ENCODE peak calls at places on chromosomes 13 and 19, in seven cellular contexts. One of them, this sample, is unnamed.
A peak's percentile ranks its signal among the peaks of the same experiment; 100 is the strongest.

GRCh38 chr13:47008318-47008717 is 111.5 kb upstream of the HTR2A start:
- DNase-seq in CD8-positive, alpha-beta T cell: no peak
- DNase-seq in tibial artery: no peak
- DNase-seq in fibroblast of lung: no peak
- DNase-seq in GM23338: no peak
- DNase-seq in PC-3: no peak
- DNase-seq in body of pancreas: no peak
- DNase-seq in this sample: no peak

GRCh38 chr13:59319276-59319675 is 844.5 kb downstream of the DIAPH3 start:
- DNase-seq in CD8-positive, alpha-beta T cell: no peak
- DNase-seq in fibroblast of lung: no peak
- DNase-seq in GM23338: no peak
- DNase-seq in PC-3: no peak
- DNase-seq in body of pancreas: no peak
- DNase-seq in tibial artery: no peak
- DNase-seq in this sample: no peak

GRCh38 chr19:42596391-42597071 is 1.8 kb upstream of the CEACAM8 start:
- DNase-seq in PC-3: peak; percentile 24
- DNase-seq in body of pancreas: peak; percentile 18
- DNase-seq in CD8-positive, alpha-beta T cell: peak; percentile 25
- DNase-seq in tibial artery: no peak
- DNase-seq in GM23338: peak; percentile 60
- DNase-seq in fibroblast of lung: peak; percentile 7
- DNase-seq in this sample: no peak

GRCh38 chr13:40971321-40971720 is 47.8 kb downstream of the ELF1 start:
- DNase-seq in fibroblast of lung: no peak
- DNase-seq in tibial artery: no peak
- DNase-seq in body of pancreas: no peak
- DNase-seq in CD8-positive, alpha-beta T cell: no peak
- DNase-seq in GM23338: no peak
- DNase-seq in PC-3: no peak
- DNase-seq in this sample: no peak

GRCh38 chr19:55245236-55245904 is 13.4 kb downstream of the PPP6R1 start:
- DNase-seq in fibroblast of lung: no peak
- DNase-seq in body of pancreas: no peak
- DNase-seq in CD8-positive, alpha-beta T cell: no peak
- DNase-seq in tibial artery: no peak
- DNase-seq in GM23338: no peak
- DNase-seq in PC-3: no peak
- DNase-seq in this sample: no peak

GRCh38 chr13:95146486-95146885 is 154.8 kb downstream of the ABCC4 start:
- DNase-seq in body of pancreas: no peak
- DNase-seq in tibial artery: no peak
- DNase-seq in CD8-positive, alpha-beta T cell: no peak
- DNase-seq in PC-3: no peak
- DNase-seq in GM23338: no peak
- DNase-seq in fibroblast of lung: no peak
- DNase-seq in this sample: no peak

GRCh38 chr13:63351533-63351932 is 1935.9 kb upstream of the PCDH20 start:
- DNase-seq in tibial artery: no peak
- DNase-seq in PC-3: no peak
- DNase-seq in body of pancreas: no peak
- DNase-seq in fibroblast of lung: peak; percentile 43
- DNase-seq in CD8-positive, alpha-beta T cell: no peak
- DNase-seq in GM23338: no peak
- DNase-seq in this sample: no peak

GRCh38 chr13:111541752-111542529 is 221.5 kb downstream of the TEX29 start:
- DNase-seq in CD8-positive, alpha-beta T cell: no peak
- DNase-seq in fibroblast of lung: no peak
- DNase-seq in body of pancreas: no peak
- DNase-seq in tibial artery: no peak
- DNase-seq in GM23338: no peak
- DNase-seq in PC-3: no peak
- DNase-seq in this sample: no peak

GRCh38 chr13:106372199-106373160 is 163.0 kb downstream of the EFNB2 start:
- DNase-seq in tibial artery: no peak
- DNase-seq in CD8-positive, alpha-beta T cell: no peak
- DNase-seq in body of pancreas: no peak
- DNase-seq in PC-3: no peak
- DNase-seq in fibroblast of lung: peak; percentile 30
- DNase-seq in GM23338: no peak
- DNase-seq in this sample: peak; percentile 63

GRCh38 chr19:6671960-6672359 is 2.0 kb upstream of the TNFSF14 start:
- DNase-seq in tibial artery: no peak
- DNase-seq in fibroblast of lung: no peak
- DNase-seq in PC-3: no peak
- DNase-seq in GM23338: no peak
- DNase-seq in CD8-positive, alpha-beta T cell: no peak
- DNase-seq in body of pancreas: no peak
- DNase-seq in this sample: no peak

GRCh38 chr13:106961219-106961618 is 393.3 kb upstream of the ARGLU1 start:
- DNase-seq in CD8-positive, alpha-beta T cell: no peak
- DNase-seq in body of pancreas: no peak
- DNase-seq in tibial artery: no peak
- DNase-seq in fibroblast of lung: no peak
- DNase-seq in GM23338: no peak
- DNase-seq in PC-3: no peak
- DNase-seq in this sample: no peak

GRCh38 chr13:91406619-91407018 is 8.2 kb downstream of the GPC5 start:
- DNase-seq in tibial artery: no peak
- DNase-seq in CD8-positive, alpha-beta T cell: no peak
- DNase-seq in GM23338: peak; percentile 90
- DNase-seq in body of pancreas: peak; percentile 15
- DNase-seq in PC-3: peak; percentile 47
- DNase-seq in fibroblast of lung: peak; percentile 39
- DNase-seq in this sample: peak; percentile 37

GRCh38 chr19:45815501-45816216 is 551 bp upstream of the RSPH6A start:
- DNase-seq in CD8-positive, alpha-beta T cell: no peak
- DNase-seq in GM23338: peak; percentile 95
- DNase-seq in PC-3: no peak
- DNase-seq in fibroblast of lung: no peak
- DNase-seq in body of pancreas: no peak
- DNase-seq in tibial artery: no peak
- DNase-seq in this sample: no peak

GRCh38 chr13:112901951-112902651 is 66.9 kb upstream of the MCF2L start:
- DNase-seq in PC-3: no peak
- DNase-seq in tibial artery: no peak
- DNase-seq in GM23338: no peak
- DNase-seq in fibroblast of lung: peak; percentile 4
- DNase-seq in body of pancreas: peak; percentile 80
- DNase-seq in CD8-positive, alpha-beta T cell: no peak
- DNase-seq in this sample: no peak

GRCh38 chr13:48070942-48071341 is 24.0 kb downstream of the MED4 start:
- DNase-seq in body of pancreas: no peak
- DNase-seq in tibial artery: no peak
- DNase-seq in GM23338: no peak
- DNase-seq in fibroblast of lung: no peak
- DNase-seq in CD8-positive, alpha-beta T cell: no peak
- DNase-seq in PC-3: no peak
- DNase-seq in this sample: no peak

GRCh38 chr13:48068952-48069351 is 26.0 kb downstream of the MED4 start:
- DNase-seq in CD8-positive, alpha-beta T cell: no peak
- DNase-seq in body of pancreas: no peak
- DNase-seq in tibial artery: no peak
- DNase-seq in GM23338: peak; percentile 9
- DNase-seq in fibroblast of lung: peak; percentile 5
- DNase-seq in PC-3: no peak
- DNase-seq in this sample: no peak

GRCh38 chr13:48068036-48068435 is 26.9 kb downstream of the MED4 start:
- DNase-seq in GM23338: no peak
- DNase-seq in tibial artery: no peak
- DNase-seq in fibroblast of lung: no peak
- DNase-seq in PC-3: no peak
- DNase-seq in CD8-positive, alpha-beta T cell: no peak
- DNase-seq in body of pancreas: no peak
- DNase-seq in this sample: no peak

GRCh38 chr13:48072304-48072703 is 22.6 kb downstream of the MED4 start:
- DNase-seq in body of pancreas: no peak
- DNase-seq in fibroblast of lung: no peak
- DNase-seq in PC-3: no peak
- DNase-seq in tibial artery: no peak
- DNase-seq in CD8-positive, alpha-beta T cell: no peak
- DNase-seq in GM23338: no peak
- DNase-seq in this sample: no peak

DNA sequence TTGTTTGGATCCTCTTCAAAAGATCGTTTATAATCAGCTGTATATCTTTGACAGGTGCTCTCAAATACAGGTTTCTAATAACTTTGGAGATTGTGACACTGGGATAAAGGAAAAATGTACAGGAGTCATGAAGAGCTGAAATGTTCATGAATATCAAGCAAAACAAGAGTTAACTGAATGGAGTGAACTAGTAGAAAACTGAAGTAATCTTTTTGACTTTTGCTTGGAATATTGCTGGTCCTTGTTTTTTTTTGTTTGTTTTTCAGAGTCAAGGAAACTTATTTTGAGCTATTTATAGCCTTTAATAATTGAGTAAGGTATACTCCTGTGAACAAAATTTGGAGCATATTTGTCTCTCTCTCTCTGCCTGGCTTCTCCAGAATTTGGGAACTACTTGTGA is 25.3 kb downstream of the MED4 start:
- DNase-seq in GM23338: no peak
- DNase-seq in PC-3: no peak
- DNase-seq in body of pancreas: no peak
- DNase-seq in fibroblast of lung: no peak
- DNase-seq in CD8-positive, alpha-beta T cell: no peak
- DNase-seq in tibial artery: no peak
- DNase-seq in this sample: no peak
- H3K36me3 ChIP-seq in GM23338: peaks cover 75% of the 10 kb centered on the region
- H3K36me3 ChIP-seq in PC-3: peaks cover 76% of the 10 kb centered on the region
- H3K36me3 ChIP-seq in body of pancreas: peaks cover 19% of the 10 kb centered on the region
- H3K36me3 ChIP-seq in fibroblast of lung: peaks cover 6% of the 10 kb centered on the region
- H3K36me3 ChIP-seq in CD8-positive, alpha-beta T cell: peaks cover 32% of the 10 kb centered on the region
- H3K36me3 ChIP-seq in tibial artery: peaks cover 76% of the 10 kb centered on the region
- H3K36me3 ChIP-seq in this sample: peaks cover 44% of the 10 kb centered on the region

DNA sequence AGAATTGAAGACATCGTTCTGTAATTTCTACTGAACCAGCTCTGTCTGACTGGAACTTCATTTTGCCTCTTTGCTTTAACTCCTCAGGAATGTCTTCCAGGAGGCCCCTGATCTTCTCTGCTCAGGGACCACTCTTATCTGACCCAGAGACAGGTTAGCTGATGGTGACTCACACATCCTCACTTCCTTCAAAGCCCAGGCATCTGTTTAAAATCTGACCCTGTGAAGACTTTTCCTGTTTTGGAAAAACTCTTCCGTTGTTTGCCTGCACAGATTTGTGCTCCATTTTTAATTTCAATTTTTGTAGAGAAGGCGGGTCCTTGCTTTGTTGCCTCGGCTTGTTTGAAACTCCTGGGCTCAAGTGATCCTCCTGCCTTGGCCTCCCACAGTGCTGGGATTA is 1.6 kb downstream of the ARL11 start:
- DNase-seq in PC-3: no peak
- DNase-seq in fibroblast of lung: no peak
- DNase-seq in GM23338: no peak
- DNase-seq in tibial artery: no peak
- DNase-seq in body of pancreas: no peak
- DNase-seq in CD8-positive, alpha-beta T cell: no peak
- DNase-seq in this sample: no peak
- H3K36me3 ChIP-seq in PC-3: no peaks in the 10 kb centered on the region
- H3K36me3 ChIP-seq in fibroblast of lung: no peaks in the 10 kb centered on the region
- H3K36me3 ChIP-seq in GM23338: no peaks in the 10 kb centered on the region
- H3K36me3 ChIP-seq in tibial artery: no peaks in the 10 kb centered on the region
- H3K36me3 ChIP-seq in body of pancreas: no peaks in the 10 kb centered on the region
- H3K36me3 ChIP-seq in CD8-positive, alpha-beta T cell: no peaks in the 10 kb centered on the region
- H3K36me3 ChIP-seq in this sample: no peaks in the 10 kb centered on the region

DNA sequence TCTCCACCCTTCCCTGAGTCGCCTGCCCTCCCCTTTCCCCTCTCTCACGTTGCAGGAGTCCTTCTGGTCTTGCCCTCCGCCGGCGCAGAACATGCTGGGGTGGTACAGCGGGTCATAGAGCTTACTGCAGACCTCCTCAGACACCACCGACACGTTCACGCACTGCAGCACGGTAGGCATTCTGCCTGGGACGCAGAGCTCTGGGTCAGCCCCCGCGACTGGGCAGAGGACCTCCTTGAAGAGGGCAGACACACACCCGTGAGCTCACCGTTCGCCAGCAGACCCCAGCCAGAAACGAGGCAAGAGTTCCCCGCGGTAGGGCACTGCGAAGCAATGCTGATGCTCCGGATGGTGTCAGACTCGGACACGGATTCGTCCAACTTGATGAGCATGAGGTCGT is 2.9 kb downstream of the KLK4 start:
- DNase-seq in PC-3: no peak
- DNase-seq in CD8-positive, alpha-beta T cell: no peak
- DNase-seq in body of pancreas: no peak
- DNase-seq in fibroblast of lung: no peak
- DNase-seq in GM23338: no peak
- DNase-seq in tibial artery: no peak
- DNase-seq in this sample: no peak
- H3K36me3 ChIP-seq in PC-3: no peaks in the 10 kb centered on the region
- H3K36me3 ChIP-seq in CD8-positive, alpha-beta T cell: no peaks in the 10 kb centered on the region
- H3K36me3 ChIP-seq in body of pancreas: no peaks in the 10 kb centered on the region
- H3K36me3 ChIP-seq in fibroblast of lung: no peaks in the 10 kb centered on the region
- H3K36me3 ChIP-seq in GM23338: no peaks in the 10 kb centered on the region
- H3K36me3 ChIP-seq in tibial artery: no peaks in the 10 kb centered on the region
- H3K36me3 ChIP-seq in this sample: no peaks in the 10 kb centered on the region

GRCh38 chr19:2135474-2136402 is 15.6 kb downstream of the AP3D1 start:
- DNase-seq in GM23338: no peak
- DNase-seq in fibroblast of lung: no peak
- DNase-seq in body of pancreas: no peak
- DNase-seq in tibial artery: no peak
- DNase-seq in PC-3: no peak
- DNase-seq in CD8-positive, alpha-beta T cell: no peak
- DNase-seq in this sample: no peak

GRCh38 chr19:2139385-2140192 is 11.8 kb downstream of the AP3D1 start:
- DNase-seq in GM23338: no peak
- DNase-seq in PC-3: no peak
- DNase-seq in tibial artery: no peak
- DNase-seq in fibroblast of lung: no peak
- DNase-seq in body of pancreas: no peak
- DNase-seq in CD8-positive, alpha-beta T cell: no peak
- DNase-seq in this sample: no peak

GRCh38 chr19:2138061-2138728 is 13.2 kb downstream of the AP3D1 start:
- DNase-seq in fibroblast of lung: no peak
- DNase-seq in tibial artery: no peak
- DNase-seq in GM23338: no peak
- DNase-seq in PC-3: no peak
- DNase-seq in body of pancreas: no peak
- DNase-seq in CD8-positive, alpha-beta T cell: no peak
- DNase-seq in this sample: no peak

GRCh38 chr19:2140193-2140545 is 11.2 kb downstream of the AP3D1 start:
- DNase-seq in PC-3: no peak
- DNase-seq in GM23338: no peak
- DNase-seq in CD8-positive, alpha-beta T cell: no peak
- DNase-seq in fibroblast of lung: no peak
- DNase-seq in body of pancreas: no peak
- DNase-seq in tibial artery: no peak
- DNase-seq in this sample: no peak

GRCh38 chr19:2136796-2137195 is 14.6 kb downstream of the AP3D1 start:
- DNase-seq in GM23338: no peak
- DNase-seq in tibial artery: no peak
- DNase-seq in CD8-positive, alpha-beta T cell: no peak
- DNase-seq in body of pancreas: no peak
- DNase-seq in fibroblast of lung: no peak
- DNase-seq in PC-3: no peak
- DNase-seq in this sample: no peak
- H3K36me3 ChIP-seq in GM23338: peaks cover 21% of the 10 kb centered on the region
- H3K36me3 ChIP-seq in tibial artery: peaks cover 49% of the 10 kb centered on the region
- H3K36me3 ChIP-seq in CD8-positive, alpha-beta T cell: peaks cover 17% of the 10 kb centered on the region
- H3K36me3 ChIP-seq in body of pancreas: peaks cover 17% of the 10 kb centered on the region
- H3K36me3 ChIP-seq in fibroblast of lung: peaks cover 32% of the 10 kb centered on the region
- H3K36me3 ChIP-seq in PC-3: no peaks in the 10 kb centered on the region
- H3K36me3 ChIP-seq in this sample: peaks cover 53% of the 10 kb centered on the region

This sample was measured in brain microvascular endothelial cell.